ENCODE peak calls at places on chromosomes 3 and 15, in six cellular contexts. C is endothelial cell; J is heart left ventricle; H is activated CD8-positive, alpha-beta T cell treated with anti-CD3 and anti-CD28 coated beads for 36 hours; E is nephron progenitor cell; Z is retinal pigment epithelial cell. L is an unnamed sample.

GRCh38 chr3:117200962-117201361 is 491.4 kb downstream of the TUSC7 start:
- DNase-seq in H (no peak), Z (no peak), C (no peak), J (no peak), E (no peak), L (no peak)

GRCh38 chr3:194322701-194323174 is 28.4 kb downstream of the CPN2 start:
- DNase-seq in J (no peak), H (peak; percentile 57), Z (peak; percentile 67), C (no peak), E (no peak), L (no peak)

GRCh38 chr3:101195951-101196713 is 124.2 kb downstream of the IMPG2 start:
- DNase-seq in H (no peak), E (no peak), Z (peak; percentile 24), J (no peak), C (no peak), L (peak; percentile 12)

GRCh38 chr3:13269711-13270378 is 150.3 kb downstream of the NUP210 start:
- DNase-seq in C (no peak), J (no peak), E (no peak), H (no peak), Z (no peak), L (no peak)

GRCh38 chr3:134663646-134664456 is 13.0 kb upstream of the KY start:
- DNase-seq in J (no peak), C (no peak), E (no peak), Z (no peak), H (no peak), L (no peak)

GRCh38 chr3:69209413-69209812 is 87.0 kb upstream of the LMOD3 start:
- DNase-seq in Z (no peak), E (no peak), C (no peak), J (no peak), H (no peak), L (no peak)

GRCh38 chr3:141410861-141411771 is 42.8 kb downstream of the ZBTB38 start:
- DNase-seq in E (no peak), H (peak; percentile 70), J (no peak), C (no peak), Z (no peak), L (no peak)

GRCh38 chr15:70556804-70557203 is 206.6 kb downstream of the UACA start:
- DNase-seq in J (no peak), E (no peak), H (no peak), C (no peak), Z (no peak), L (no peak)

GRCh38 chr3:98099848-98100247 is 12.9 kb downstream of the OR5AC2 start:
- DNase-seq in H (no peak), J (no peak), C (no peak), E (no peak), Z (no peak), L (no peak)

GRCh38 chr3:51944541-51945021 is 2.4 kb downstream of the PARP3 start:
- DNase-seq in H (no peak), E (no peak), C (no peak), Z (no peak), J (no peak), L (no peak)

GRCh38 chr15:45855907-45856579 is 221.2 kb downstream of the SQOR start:
- DNase-seq in J (no peak), Z (no peak), E (no peak), C (no peak), H (no peak), L (no peak)

DNA sequence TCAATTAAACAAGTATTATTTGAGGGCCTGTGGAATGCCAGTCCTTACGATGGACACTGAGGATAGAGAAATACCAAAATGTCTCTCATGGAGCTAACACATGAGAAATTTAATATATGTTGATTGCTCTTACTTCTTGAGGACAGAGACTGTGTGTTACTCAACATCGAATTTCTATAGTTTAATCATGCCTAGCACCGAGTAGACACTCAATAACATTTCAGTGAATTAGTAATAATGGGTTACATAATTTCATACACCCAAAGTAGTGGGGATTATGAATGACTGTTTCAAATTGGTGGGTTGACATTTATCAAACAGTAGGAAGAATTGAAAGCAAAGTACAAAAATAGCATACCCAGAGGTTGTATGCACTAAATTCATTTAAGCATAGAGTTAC is 11.2 kb downstream of the FMN1 start:
- DNase-seq in E (no peak), H (no peak), J (no peak), Z (no peak), C (no peak), L (no peak)
- TF ChIP-seq CTCF in E (no peak), H (no peak), J (no peak), Z (no peak), C (no peak), L (no peak)

GRCh38 chr15:90840954-90841353 is 27.4 kb upstream of the FURIN start:
- DNase-seq in Z (no peak), J (no peak), C (no peak), E (no peak), H (no peak), L (no peak)
- TF ChIP-seq CTCF in Z (no peak), J (no peak), C (no peak), E (no peak), H (no peak), L (no peak)

GRCh38 chr15:101489633-101490407 is at the start of gene PCSK6:
- DNase-seq in E (peak; percentile 74), J (no peak), C (no peak), Z (no peak), H (no peak), L (peak; percentile 58)
- TF ChIP-seq CTCF in E (no peak), J (no peak), C (no peak), Z (no peak), H (no peak), L (no peak)

DNA sequence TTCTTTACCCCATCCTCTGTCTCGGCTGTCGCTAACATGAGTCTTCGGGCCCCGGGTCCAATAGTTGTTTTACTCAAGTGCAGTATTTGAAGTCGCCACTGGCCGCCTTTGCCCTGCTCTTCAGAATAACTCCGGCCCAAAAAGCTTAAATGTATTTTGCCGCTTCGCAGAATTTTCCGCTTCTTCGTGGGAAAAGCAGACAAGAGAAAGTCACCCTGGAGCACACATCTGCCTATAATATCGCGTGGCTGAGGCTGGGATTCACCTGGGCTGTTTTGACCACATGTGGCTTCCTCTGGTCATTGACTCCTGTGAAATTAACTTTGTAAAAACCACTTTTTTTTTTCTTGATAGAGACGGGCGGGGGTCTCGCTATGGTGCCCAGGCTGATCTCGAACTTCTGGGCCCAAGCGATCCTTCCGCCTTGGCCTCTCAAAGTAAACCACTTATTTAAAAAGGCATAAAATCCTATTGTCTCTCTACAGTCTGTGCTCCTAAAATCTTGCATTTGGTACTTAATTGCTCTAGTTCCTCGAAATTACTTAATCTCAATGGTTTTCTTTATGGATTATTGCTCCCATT is 707 bp downstream of the CNOT10 start:
- DNase-seq in C (no peak), J (no peak), H (no peak), E (no peak), Z (no peak), L (no peak)
- TF ChIP-seq CTCF in C (no peak), J (no peak), H (no peak), E (no peak), Z (no peak), L (no peak)

DNA sequence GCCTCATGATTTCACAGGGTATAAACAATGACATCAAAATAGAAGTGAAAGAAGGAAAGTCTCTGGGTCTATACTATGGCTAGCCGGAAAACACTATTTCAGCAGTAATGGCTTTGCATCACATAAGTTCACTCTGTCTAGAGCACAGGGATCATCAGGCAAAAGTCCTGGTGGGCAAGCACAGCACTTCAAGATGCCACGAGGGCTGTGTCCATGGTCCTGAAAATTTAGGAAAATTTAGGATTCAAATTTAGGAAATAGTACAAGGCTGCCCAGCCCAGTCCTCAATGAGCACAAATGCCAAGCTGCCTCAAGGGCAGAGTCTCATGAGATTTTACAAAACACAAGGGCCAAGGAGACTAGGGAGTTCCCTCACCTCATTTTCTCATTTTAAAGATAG is 54.1 kb downstream of the RORA start:
- DNase-seq in J (no peak), E (peak; percentile 15), Z (no peak), H (no peak), C (peak; percentile 8), L (no peak)
- TF ChIP-seq CTCF in J (no peak), E (no peak), Z (no peak), H (no peak), C (no peak), L (no peak)

GRCh38 chr3:56042326-56042951 is 425.8 kb downstream of the ERC2 start:
- DNase-seq in H (no peak), Z (peak; percentile 24), C (no peak), E (peak; percentile 8), J (no peak), L (no peak)
- TF ChIP-seq CTCF in H (no peak), Z (peak; percentile 62), C (peak; percentile 56), E (peak; percentile 53), J (no peak), L (peak; percentile 45)

DNA sequence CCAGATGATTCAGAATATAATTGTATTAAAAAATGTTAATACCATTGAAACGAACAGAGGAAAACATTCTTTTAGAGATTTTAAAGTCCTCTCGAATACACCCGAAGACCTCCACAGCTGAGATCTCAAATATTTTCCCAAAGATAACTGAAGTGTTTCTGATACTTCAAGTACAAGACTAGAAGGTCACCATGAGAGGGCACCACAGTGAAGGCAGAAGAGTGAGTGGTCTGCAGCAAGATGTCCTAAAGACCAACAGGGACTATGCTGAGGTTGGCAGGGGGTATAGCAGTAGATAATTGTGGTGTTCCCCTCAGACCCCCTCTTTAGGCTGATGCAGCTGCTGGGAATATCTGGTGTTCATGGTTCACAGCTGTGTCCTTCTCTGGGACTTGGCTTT is 156.5 kb downstream of the PDCD6IP start:
- DNase-seq in C (no peak), Z (no peak), H (no peak), E (no peak), J (no peak), L (no peak)
- TF ChIP-seq CTCF in C (no peak), Z (peak; percentile 38), H (no peak), E (peak; percentile 23), J (no peak), L (no peak)

DNA sequence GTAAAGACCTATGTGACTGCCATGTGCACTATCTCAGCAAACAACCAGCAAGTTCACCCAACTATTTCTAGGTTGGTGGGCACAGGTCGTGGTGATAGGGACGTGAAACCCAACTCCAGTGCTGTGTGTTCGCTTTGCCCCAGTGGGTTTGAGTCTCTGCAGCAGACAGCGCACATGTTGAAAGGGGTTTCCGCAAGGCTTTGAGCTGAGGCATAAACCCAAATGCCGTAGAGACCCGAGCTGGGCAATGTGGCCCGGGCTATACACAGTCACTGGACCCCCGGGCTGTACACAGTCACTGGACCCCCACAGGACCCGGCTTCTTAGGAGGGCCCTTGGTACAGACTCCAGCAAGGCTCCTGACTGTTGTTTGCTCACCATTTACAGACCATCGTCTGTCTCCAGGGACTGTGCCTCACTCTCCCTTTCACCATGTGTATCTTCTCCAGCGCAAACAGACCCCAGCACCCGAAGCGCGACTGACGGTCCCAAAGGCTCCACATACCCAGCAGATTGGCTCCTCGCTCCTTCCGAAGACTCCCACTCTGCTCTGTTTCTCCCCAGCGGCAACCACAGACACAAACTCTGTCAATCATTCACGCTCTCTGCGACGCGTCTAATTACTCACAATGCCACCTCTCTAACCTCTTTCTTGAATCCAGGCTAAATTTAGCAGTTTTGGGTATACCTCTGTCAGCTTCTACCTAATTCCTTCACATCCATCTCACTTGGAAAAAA is 31.2 kb downstream of the PCSK6 start:
- DNase-seq in C (no peak), E (no peak), H (no peak), J (no peak), Z (no peak), L (no peak)
- TF ChIP-seq CTCF in C (no peak), E (no peak), H (no peak), J (no peak), Z (no peak), L (no peak)

GRCh38 chr3:143366672-143367071 is 247.1 kb downstream of the CHST2 start:
- DNase-seq in Z (no peak), E (no peak), C (no peak), H (no peak), J (no peak), L (no peak)
- TF ChIP-seq CTCF in Z (no peak), E (no peak), C (no peak), H (no peak), J (no peak), L (no peak)